ENCODE peak calls at places on chromosomes 4 and X, in ten cellular contexts. One of them, this sample, is unnamed.

GRCh38 chrX:50617183-50617582 is 146.6 kb upstream of the DGKK start:
- DNase-seq in small intestine: no peak
- DNase-seq in iPS-NIHi11: no peak
- DNase-seq in HEK293T: no peak
- DNase-seq in kidney tubule cell: peak; percentile 10
- DNase-seq in T follicular helper cell: no peak
- DNase-seq in testis: no peak
- DNase-seq in T47D: no peak
- DNase-seq in activated CD4-positive, alpha-beta T cell treated with anti-CD3 and anti-CD28 coated beads for 1 hour: no peak
- DNase-seq in GM10248: no peak
- DNase-seq in this sample: no peak

GRCh38 chr4:122744229-122744628 is 11.7 kb downstream of the BBS12 start:
- DNase-seq in small intestine: peak; percentile 65
- DNase-seq in iPS-NIHi11: no peak
- DNase-seq in HEK293T: no peak
- DNase-seq in kidney tubule cell: no peak
- DNase-seq in T follicular helper cell: no peak
- DNase-seq in testis: no peak
- DNase-seq in T47D: no peak
- DNase-seq in activated CD4-positive, alpha-beta T cell treated with anti-CD3 and anti-CD28 coated beads for 1 hour: no peak
- DNase-seq in GM10248: no peak
- DNase-seq in this sample: no peak

GRCh38 chr4:94126669-94127068 is 81.0 kb upstream of the SMARCAD1 start:
- DNase-seq in small intestine: peak; percentile 14
- DNase-seq in iPS-NIHi11: peak; percentile 14
- DNase-seq in HEK293T: peak; percentile 22
- DNase-seq in kidney tubule cell: no peak
- DNase-seq in T follicular helper cell: no peak
- DNase-seq in testis: no peak
- DNase-seq in T47D: no peak
- DNase-seq in activated CD4-positive, alpha-beta T cell treated with anti-CD3 and anti-CD28 coated beads for 1 hour: no peak
- DNase-seq in GM10248: no peak
- DNase-seq in this sample: no peak

GRCh38 chr4:113776679-113777078 is 15.1 kb upstream of the CAMK2D start:
- DNase-seq in small intestine: no peak
- DNase-seq in iPS-NIHi11: no peak
- DNase-seq in HEK293T: no peak
- DNase-seq in kidney tubule cell: no peak
- DNase-seq in T follicular helper cell: no peak
- DNase-seq in testis: no peak
- DNase-seq in T47D: no peak
- DNase-seq in activated CD4-positive, alpha-beta T cell treated with anti-CD3 and anti-CD28 coated beads for 1 hour: no peak
- DNase-seq in GM10248: no peak
- DNase-seq in this sample: no peak

GRCh38 chr4:42348692-42349091 is 48.6 kb upstream of the SHISA3 start:
- DNase-seq in small intestine: no peak
- DNase-seq in iPS-NIHi11: no peak
- DNase-seq in HEK293T: no peak
- DNase-seq in kidney tubule cell: no peak
- DNase-seq in T follicular helper cell: no peak
- DNase-seq in testis: no peak
- DNase-seq in T47D: no peak
- DNase-seq in activated CD4-positive, alpha-beta T cell treated with anti-CD3 and anti-CD28 coated beads for 1 hour: no peak
- DNase-seq in GM10248: no peak
- DNase-seq in this sample: no peak

GRCh38 chr4:184250795-184251679 is 33.4 kb upstream of the ENPP6 start:
- DNase-seq in small intestine: peak; percentile 77
- DNase-seq in iPS-NIHi11: peak; percentile 70
- DNase-seq in HEK293T: peak; percentile 36
- DNase-seq in kidney tubule cell: peak; percentile 66
- DNase-seq in T follicular helper cell: no peak
- DNase-seq in testis: no peak
- DNase-seq in T47D: peak; percentile 48
- DNase-seq in activated CD4-positive, alpha-beta T cell treated with anti-CD3 and anti-CD28 coated beads for 1 hour: no peak
- DNase-seq in GM10248: peak; percentile 60
- DNase-seq in this sample: no peak

GRCh38 chr4:53997901-53998300 is 66.5 kb downstream of the CHIC2 start:
- DNase-seq in small intestine: no peak
- DNase-seq in iPS-NIHi11: no peak
- DNase-seq in HEK293T: no peak
- DNase-seq in kidney tubule cell: peak; percentile 78
- DNase-seq in T follicular helper cell: no peak
- DNase-seq in testis: no peak
- DNase-seq in T47D: no peak
- DNase-seq in activated CD4-positive, alpha-beta T cell treated with anti-CD3 and anti-CD28 coated beads for 1 hour: no peak
- DNase-seq in GM10248: no peak
- DNase-seq in this sample: no peak

GRCh38 chr4:132384709-132385108 is 764.4 kb upstream of the PCDH10 start:
- DNase-seq in small intestine: no peak
- DNase-seq in iPS-NIHi11: no peak
- DNase-seq in HEK293T: no peak
- DNase-seq in kidney tubule cell: no peak
- DNase-seq in T follicular helper cell: no peak
- DNase-seq in testis: no peak
- DNase-seq in T47D: no peak
- DNase-seq in activated CD4-positive, alpha-beta T cell treated with anti-CD3 and anti-CD28 coated beads for 1 hour: no peak
- DNase-seq in GM10248: no peak
- DNase-seq in this sample: no peak

GRCh38 chrX:109863811-109864210 is 130.8 kb upstream of the ACSL4 start:
- DNase-seq in small intestine: no peak
- DNase-seq in iPS-NIHi11: no peak
- DNase-seq in HEK293T: no peak
- DNase-seq in kidney tubule cell: no peak
- DNase-seq in T follicular helper cell: no peak
- DNase-seq in testis: no peak
- DNase-seq in T47D: no peak
- DNase-seq in activated CD4-positive, alpha-beta T cell treated with anti-CD3 and anti-CD28 coated beads for 1 hour: no peak
- DNase-seq in GM10248: no peak
- DNase-seq in this sample: no peak

GRCh38 chr4:76665139-76665538 is 230.1 kb downstream of the SHROOM3 start:
- DNase-seq in small intestine: peak; percentile 100
- DNase-seq in iPS-NIHi11: peak; percentile 23
- DNase-seq in HEK293T: no peak
- DNase-seq in kidney tubule cell: peak; percentile 92
- DNase-seq in T follicular helper cell: no peak
- DNase-seq in testis: no peak
- DNase-seq in T47D: no peak
- DNase-seq in activated CD4-positive, alpha-beta T cell treated with anti-CD3 and anti-CD28 coated beads for 1 hour: no peak
- DNase-seq in GM10248: no peak
- DNase-seq in this sample: no peak

GRCh38 chr4:95044204-95044848 is 286.6 kb downstream of the BMPR1B start:
- DNase-seq in small intestine: no peak
- DNase-seq in iPS-NIHi11: peak; percentile 17
- DNase-seq in HEK293T: peak; percentile 48
- DNase-seq in kidney tubule cell: no peak
- DNase-seq in T follicular helper cell: no peak
- DNase-seq in testis: no peak
- DNase-seq in T47D: no peak
- DNase-seq in activated CD4-positive, alpha-beta T cell treated with anti-CD3 and anti-CD28 coated beads for 1 hour: no peak
- DNase-seq in GM10248: no peak
- DNase-seq in this sample: no peak

GRCh38 chrX:100995469-100995868 is 26.0 kb downstream of the ARL13A start:
- DNase-seq in small intestine: no peak
- DNase-seq in iPS-NIHi11: no peak
- DNase-seq in HEK293T: no peak
- DNase-seq in kidney tubule cell: peak; percentile 85
- DNase-seq in T follicular helper cell: no peak
- DNase-seq in testis: no peak
- DNase-seq in T47D: no peak
- DNase-seq in activated CD4-positive, alpha-beta T cell treated with anti-CD3 and anti-CD28 coated beads for 1 hour: no peak
- DNase-seq in GM10248: no peak
- DNase-seq in this sample: no peak

GRCh38 chrX:135740683-135741149 is 27.3 kb downstream of the CT45A3 start:
- DNase-seq in small intestine: peak; percentile 0
- DNase-seq in iPS-NIHi11: peak; percentile 64
- DNase-seq in HEK293T: peak; percentile 74
- DNase-seq in kidney tubule cell: peak; percentile 21
- DNase-seq in T follicular helper cell: peak; percentile 25
- DNase-seq in testis: peak; percentile 44
- DNase-seq in T47D: no peak
- DNase-seq in activated CD4-positive, alpha-beta T cell treated with anti-CD3 and anti-CD28 coated beads for 1 hour: no peak
- DNase-seq in GM10248: peak; percentile 45
- DNase-seq in this sample: no peak

GRCh38 chr4:2257361-2258001 is 4.4 kb downstream of the MXD4 start:
- DNase-seq in small intestine: no peak
- DNase-seq in iPS-NIHi11: peak; percentile 1
- DNase-seq in HEK293T: no peak
- DNase-seq in kidney tubule cell: no peak
- DNase-seq in T follicular helper cell: no peak
- DNase-seq in testis: peak; percentile 36
- DNase-seq in T47D: no peak
- DNase-seq in activated CD4-positive, alpha-beta T cell treated with anti-CD3 and anti-CD28 coated beads for 1 hour: no peak
- DNase-seq in GM10248: no peak
- DNase-seq in this sample: no peak

GRCh38 chrX:54172455-54172854 is 10.6 kb downstream of the FAM120C start:
- DNase-seq in small intestine: no peak
- DNase-seq in iPS-NIHi11: no peak
- DNase-seq in HEK293T: no peak
- DNase-seq in kidney tubule cell: no peak
- DNase-seq in T follicular helper cell: no peak
- DNase-seq in testis: no peak
- DNase-seq in T47D: no peak
- DNase-seq in activated CD4-positive, alpha-beta T cell treated with anti-CD3 and anti-CD28 coated beads for 1 hour: no peak
- DNase-seq in GM10248: no peak
- DNase-seq in this sample: no peak

GRCh38 chrX:1393871-1394615 is 2.1 kb upstream of the SLC25A6 start:
- DNase-seq in small intestine: no peak
- DNase-seq in iPS-NIHi11: no peak
- DNase-seq in HEK293T: no peak
- DNase-seq in kidney tubule cell: no peak
- DNase-seq in T follicular helper cell: no peak
- DNase-seq in testis: no peak
- DNase-seq in T47D: no peak
- DNase-seq in activated CD4-positive, alpha-beta T cell treated with anti-CD3 and anti-CD28 coated beads for 1 hour: no peak
- DNase-seq in GM10248: no peak
- DNase-seq in this sample: no peak

GRCh38 chr4:152206185-152206584 is 329.7 kb downstream of the FBXW7 start:
- DNase-seq in small intestine: no peak
- DNase-seq in iPS-NIHi11: no peak
- DNase-seq in HEK293T: no peak
- DNase-seq in kidney tubule cell: no peak
- DNase-seq in T follicular helper cell: no peak
- DNase-seq in testis: no peak
- DNase-seq in T47D: no peak
- DNase-seq in activated CD4-positive, alpha-beta T cell treated with anti-CD3 and anti-CD28 coated beads for 1 hour: no peak
- DNase-seq in GM10248: no peak
- DNase-seq in this sample: no peak

GRCh38 chr4:93436000-93436626 is 392.4 kb upstream of the ATOH1 start:
- DNase-seq in small intestine: no peak
- DNase-seq in iPS-NIHi11: no peak
- DNase-seq in HEK293T: no peak
- DNase-seq in kidney tubule cell: no peak
- DNase-seq in T follicular helper cell: no peak
- DNase-seq in testis: no peak
- DNase-seq in T47D: no peak
- DNase-seq in activated CD4-positive, alpha-beta T cell treated with anti-CD3 and anti-CD28 coated beads for 1 hour: no peak
- DNase-seq in GM10248: no peak
- DNase-seq in this sample: no peak

GRCh38 chrX:12947545-12948235 is 27.2 kb upstream of the TMSB4X start:
- DNase-seq in small intestine: no peak
- DNase-seq in iPS-NIHi11: no peak
- DNase-seq in HEK293T: no peak
- DNase-seq in kidney tubule cell: no peak
- DNase-seq in T follicular helper cell: no peak
- DNase-seq in testis: no peak
- DNase-seq in T47D: no peak
- DNase-seq in activated CD4-positive, alpha-beta T cell treated with anti-CD3 and anti-CD28 coated beads for 1 hour: no peak
- DNase-seq in GM10248: no peak
- DNase-seq in this sample: no peak

GRCh38 chr4:86174496-86174895 is 185.4 kb downstream of the MAPK10 start:
- DNase-seq in small intestine: no peak
- DNase-seq in iPS-NIHi11: no peak
- DNase-seq in HEK293T: no peak
- DNase-seq in kidney tubule cell: peak; percentile 38
- DNase-seq in T follicular helper cell: no peak
- DNase-seq in testis: no peak
- DNase-seq in T47D: no peak
- DNase-seq in activated CD4-positive, alpha-beta T cell treated with anti-CD3 and anti-CD28 coated beads for 1 hour: no peak
- DNase-seq in GM10248: no peak
- DNase-seq in this sample: no peak

GRCh38 chr4:8850074-8850829 is 21.4 kb downstream of the HMX1 start:
- DNase-seq in small intestine: no peak
- DNase-seq in iPS-NIHi11: no peak
- DNase-seq in HEK293T: no peak
- DNase-seq in kidney tubule cell: no peak
- DNase-seq in T follicular helper cell: no peak
- DNase-seq in testis: no peak
- DNase-seq in T47D: no peak
- DNase-seq in activated CD4-positive, alpha-beta T cell treated with anti-CD3 and anti-CD28 coated beads for 1 hour: no peak
- DNase-seq in GM10248: no peak
- DNase-seq in this sample: no peak

GRCh38 chr4:122787940-122788339 is 38.7 kb upstream of the FGF2 start:
- DNase-seq in small intestine: no peak
- DNase-seq in iPS-NIHi11: no peak
- DNase-seq in HEK293T: no peak
- DNase-seq in kidney tubule cell: no peak
- DNase-seq in T follicular helper cell: no peak
- DNase-seq in testis: no peak
- DNase-seq in T47D: no peak
- DNase-seq in activated CD4-positive, alpha-beta T cell treated with anti-CD3 and anti-CD28 coated beads for 1 hour: no peak
- DNase-seq in GM10248: no peak
- DNase-seq in this sample: no peak

GRCh38 chr4:38889143-38889542 is 21.5 kb downstream of the FAM114A1 start:
- DNase-seq in small intestine: peak; percentile 64
- DNase-seq in iPS-NIHi11: no peak
- DNase-seq in HEK293T: no peak
- DNase-seq in kidney tubule cell: peak; percentile 81
- DNase-seq in T follicular helper cell: no peak
- DNase-seq in testis: no peak
- DNase-seq in T47D: no peak
- DNase-seq in activated CD4-positive, alpha-beta T cell treated with anti-CD3 and anti-CD28 coated beads for 1 hour: no peak
- DNase-seq in GM10248: peak; percentile 69
- DNase-seq in this sample: no peak

GRCh38 chrX:72100051-72100755 is 31.5 kb downstream of the RTL5 start:
- DNase-seq in small intestine: no peak
- DNase-seq in iPS-NIHi11: no peak
- DNase-seq in HEK293T: no peak
- DNase-seq in kidney tubule cell: no peak
- DNase-seq in T follicular helper cell: no peak
- DNase-seq in testis: no peak
- DNase-seq in T47D: no peak
- DNase-seq in activated CD4-positive, alpha-beta T cell treated with anti-CD3 and anti-CD28 coated beads for 1 hour: no peak
- DNase-seq in GM10248: no peak
- DNase-seq in this sample: peak; percentile 25

GRCh38 chrX:129493643-129494042 is 29.6 kb downstream of the SMARCA1 start:
- DNase-seq in small intestine: no peak
- DNase-seq in iPS-NIHi11: no peak
- DNase-seq in HEK293T: no peak
- DNase-seq in kidney tubule cell: peak; percentile 50
- DNase-seq in T follicular helper cell: no peak
- DNase-seq in testis: no peak
- DNase-seq in T47D: no peak
- DNase-seq in activated CD4-positive, alpha-beta T cell treated with anti-CD3 and anti-CD28 coated beads for 1 hour: no peak
- DNase-seq in GM10248: no peak
- DNase-seq in this sample: no peak

GRCh38 chr4:152535236-152535902 is 523 bp downstream of the FBXW7 start:
- DNase-seq in small intestine: no peak
- DNase-seq in iPS-NIHi11: peak; percentile 31
- DNase-seq in HEK293T: peak; percentile 17
- DNase-seq in kidney tubule cell: no peak
- DNase-seq in T follicular helper cell: peak; percentile 20
- DNase-seq in testis: no peak
- DNase-seq in T47D: no peak
- DNase-seq in activated CD4-positive, alpha-beta T cell treated with anti-CD3 and anti-CD28 coated beads for 1 hour: peak; percentile 18
- DNase-seq in GM10248: no peak
- DNase-seq in this sample: peak; percentile 27

GRCh38 chr4:53688186-53688790 is 97.0 kb upstream of the LNX1 start:
- DNase-seq in small intestine: no peak
- DNase-seq in iPS-NIHi11: no peak
- DNase-seq in HEK293T: no peak
- DNase-seq in kidney tubule cell: peak; percentile 92
- DNase-seq in T follicular helper cell: no peak
- DNase-seq in testis: no peak
- DNase-seq in T47D: no peak
- DNase-seq in activated CD4-positive, alpha-beta T cell treated with anti-CD3 and anti-CD28 coated beads for 1 hour: no peak
- DNase-seq in GM10248: peak; percentile 26
- DNase-seq in this sample: no peak

GRCh38 chr4:158169931-158170690 is 2.7 kb downstream of the GASK1B start:
- DNase-seq in small intestine: peak; percentile 13
- DNase-seq in iPS-NIHi11: no peak
- DNase-seq in HEK293T: no peak
- DNase-seq in kidney tubule cell: peak; percentile 37
- DNase-seq in T follicular helper cell: no peak
- DNase-seq in testis: no peak
- DNase-seq in T47D: no peak
- DNase-seq in activated CD4-positive, alpha-beta T cell treated with anti-CD3 and anti-CD28 coated beads for 1 hour: no peak
- DNase-seq in GM10248: no peak
- DNase-seq in this sample: no peak